ENCODE peak calls at places on chromosome 7, in four cellular contexts. N is uterus, A is K562, B is right lobe of liver. C is an unnamed sample.

GRCh38 chr7:156028521-156028920 is 216.3 kb upstream of the SHH start:
- DNase-seq in B (no peak), N (no peak), A (no peak), C (peak)

GRCh38 chr7:35390146-35390545 is 136.2 kb upstream of the TBX20 start:
- DNase-seq in B (no peak), A (no peak), N (no peak), C (no peak)

GRCh38 chr7:45088821-45089313 is at the start of gene NACAD:
- DNase-seq in A (peak), N (peak), B (no peak), C (no peak)

GRCh38 chr7:92057375-92057774 is 76.9 kb downstream of the CYP51A1 start:
- DNase-seq in N (no peak), A (no peak), B (no peak), C (no peak)

GRCh38 chr7:100673942-100674431 is 447 bp downstream of the GNB2 start:
- DNase-seq in B (peak), N (peak), A (peak), C (no peak)

GRCh38 chr7:46515844-46516590 is 594.9 kb upstream of the IGFBP3 start:
- DNase-seq in B (no peak), A (no peak), N (no peak), C (no peak)

GRCh38 chr7:12581897-12582296 is 11.4 kb downstream of the SCIN start:
- DNase-seq in A (no peak), N (no peak), B (no peak), C (no peak)

GRCh38 chr7:105307163-105307672 is 81.5 kb downstream of the SRPK2 start:
- DNase-seq in N (no peak), B (no peak), A (no peak), C (no peak)

GRCh38 chr7:157019718-157020451 is 9.4 kb upstream of the MNX1 start:
- DNase-seq in A (no peak), B (no peak), N (no peak), C (no peak)

GRCh38 chr7:103694304-103694703 is 248.3 kb upstream of the SLC26A5 start:
- DNase-seq in A (no peak), B (no peak), N (no peak), C (no peak)

GRCh38 chr7:80583901-80584300 is 54.5 kb upstream of the CD36 start:
- DNase-seq in A (no peak), B (no peak), N (no peak), C (no peak)

GRCh38 chr7:131735151-131735550 is 178.7 kb upstream of the PODXL start:
- DNase-seq in A (no peak), N (no peak), B (no peak), C (no peak)

GRCh38 chr7:112580717-112581435 is 100.1 kb downstream of the LSMEM1 start:
- DNase-seq in B (no peak), A (no peak), N (no peak), C (no peak)

GRCh38 chr7:128217030-128217805 is 23.9 kb upstream of the LEP start:
- DNase-seq in A (peak), N (no peak), B (peak), C (no peak)

GRCh38 chr7:127391591-127392181 is 822 bp downstream of the ZNF800 start:
- DNase-seq in A (peak), N (no peak), B (peak), C (no peak)

GRCh38 chr7:51304729-51305128 is 11.9 kb downstream of the COBL start:
- DNase-seq in B (no peak), N (no peak), A (no peak), C (peak)

GRCh38 chr7:36788814-36789470 is 64.6 kb upstream of the AOAH start:
- DNase-seq in B (no peak), A (no peak), N (no peak), C (peak)

GRCh38 chr7:47636693-47637175 is 54.8 kb upstream of the TNS3 start:
- DNase-seq in N (no peak), B (no peak), A (no peak), C (no peak)

GRCh38 chr7:147607151-147607800 is 983.3 kb upstream of the C7orf33 start:
- DNase-seq in N (no peak), A (no peak), B (no peak), C (no peak)

GRCh38 chr7:137846588-137847417 is at the start of gene DGKI:
- DNase-seq in N (no peak), B (no peak), A (no peak), C (no peak)

GRCh38 chr7:148299335-148299734 is 291.2 kb upstream of the C7orf33 start:
- DNase-seq in B (peak), N (no peak), A (no peak), C (no peak)

GRCh38 chr7:78039791-78040776 is 241.5 kb downstream of the PHTF2 start:
- DNase-seq in A (peak), B (peak), N (no peak), C (no peak)

GRCh38 chr7:41297167-41297566 is 405.7 kb downstream of the INHBA start:
- DNase-seq in N (no peak), B (no peak), A (no peak), C (no peak)

DNA sequence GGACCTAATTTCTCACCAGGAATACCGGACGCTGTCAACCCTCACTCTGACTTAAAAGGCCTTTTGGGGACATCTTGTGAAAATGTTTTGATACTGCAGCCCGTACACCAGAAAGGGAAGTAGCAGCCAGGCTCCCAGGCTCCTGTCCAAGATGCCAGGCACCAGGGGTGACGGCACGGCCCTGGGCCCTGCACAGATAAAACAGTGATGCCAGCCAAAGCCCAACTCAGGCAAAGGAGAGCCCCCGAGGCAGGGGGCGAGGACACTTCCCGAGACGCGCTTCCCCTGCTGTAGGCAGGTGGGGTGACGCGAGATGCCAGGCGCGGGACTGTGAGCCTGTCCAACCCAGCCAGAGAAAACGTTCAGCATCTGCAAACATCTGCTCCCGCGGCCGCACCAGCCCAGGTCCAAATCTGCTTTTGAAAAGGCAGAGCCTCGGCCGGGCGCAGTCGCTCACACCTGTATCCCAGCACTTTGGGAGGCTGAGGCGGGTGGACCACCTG is 15.7 kb downstream of the ZFAND2A start:
- DNase-seq in A (no peak), B (peak), N (no peak), C (no peak)
- TF ChIP-seq CTCF in A (peak), B (peak), N (no peak), C (peak)

DNA sequence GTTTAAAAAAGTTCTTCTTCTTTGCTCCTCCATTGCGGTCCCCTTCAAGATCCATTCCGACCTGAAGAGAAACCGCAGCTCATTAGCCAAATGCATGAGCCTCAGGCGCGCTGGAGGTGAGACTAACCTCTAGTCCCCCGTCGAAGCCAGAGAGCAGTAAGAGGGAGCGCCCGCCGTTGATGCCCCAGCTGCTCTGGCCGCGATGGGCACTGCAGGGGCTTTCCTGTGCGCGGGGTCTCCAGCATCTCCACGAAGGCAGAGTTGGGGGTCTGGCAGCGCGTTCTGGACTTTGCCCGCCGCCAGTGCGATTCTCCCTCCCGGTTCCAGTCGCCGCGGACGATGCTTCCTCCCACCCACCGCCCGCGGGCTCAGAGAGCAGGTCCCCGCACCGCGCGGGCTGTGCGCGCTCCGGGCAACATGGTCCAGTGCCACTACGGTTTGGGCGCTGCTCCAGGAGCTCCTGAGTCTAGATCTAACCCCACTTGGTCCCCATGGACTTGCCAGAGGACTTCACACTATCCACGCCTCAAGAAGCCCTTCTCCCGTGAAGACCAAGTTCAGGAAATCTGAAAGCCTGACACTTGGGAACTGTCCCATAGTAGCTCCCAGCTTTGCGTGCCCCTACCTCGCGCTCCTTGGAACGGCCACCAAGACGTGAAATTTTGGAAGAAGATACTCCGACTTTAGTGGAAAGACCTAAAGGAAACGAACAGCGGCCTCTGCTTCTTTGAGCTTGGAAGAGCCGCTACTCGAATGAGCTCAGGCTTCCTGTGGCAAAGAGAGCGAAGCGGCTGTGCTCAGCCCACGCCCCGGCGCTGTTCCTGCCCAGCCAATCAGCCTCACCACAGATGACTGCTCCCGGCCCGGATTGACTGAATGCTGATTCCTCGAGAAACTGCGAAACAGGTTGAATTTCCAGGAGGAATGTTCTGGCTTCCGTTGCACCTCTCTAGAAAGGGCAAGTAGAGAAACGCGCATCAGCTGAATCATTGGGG is at the start of gene ABCB1:
- DNase-seq in A (peak), N (peak), B (peak), C (no peak)
- TF ChIP-seq POLR2A in A (no peak), N (peak), B (peak), C (no peak)

GRCh38 chr7:37921340-37921805 is 933 bp downstream of the EPDR1 start:
- DNase-seq in B (peak), A (peak), N (peak), C (no peak)
- TF ChIP-seq CTCF in B (no peak), A (peak), N (no peak), C (no peak)

DNA sequence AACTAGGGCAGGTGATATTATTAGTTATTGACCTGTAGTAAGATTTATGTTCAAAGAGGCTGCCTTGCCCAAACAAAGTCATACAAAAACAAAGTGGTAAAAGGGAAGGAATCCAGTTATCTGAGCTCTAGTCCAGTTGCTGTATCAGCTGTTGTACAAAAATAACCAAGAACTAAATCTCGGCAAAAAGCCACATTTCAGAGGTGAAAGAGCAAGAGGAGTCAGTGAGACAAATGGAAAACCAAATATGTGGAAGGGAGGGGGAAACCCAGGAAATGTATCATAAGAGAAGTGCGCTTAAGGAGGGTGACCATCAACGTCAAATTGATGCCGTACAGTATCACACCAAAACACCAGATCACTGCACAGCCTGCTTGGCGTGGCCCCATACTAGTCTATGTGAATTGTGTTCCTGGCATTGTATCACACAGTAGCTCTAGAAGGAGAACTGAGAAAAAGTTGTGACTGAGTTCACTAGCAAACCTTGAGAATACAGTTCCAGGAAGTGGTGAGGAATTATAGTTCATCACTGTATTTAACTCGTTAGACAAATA is 6.4 kb downstream of the AGBL3 start:
- DNase-seq in N (peak), B (no peak), A (no peak), C (no peak)
- TF ChIP-seq POLR2A in N (no peak), B (no peak), A (no peak), C (no peak)

GRCh38 chr7:82740246-82740848 is 296.8 kb upstream of the CACNA2D1 start:
- DNase-seq in A (peak), B (peak), N (no peak), C (no peak)
- TF ChIP-seq CTCF in A (peak), B (peak), N (no peak), C (no peak)

GRCh38 chr7:540997-541396 is 21.4 kb upstream of the PDGFA start:
- DNase-seq in N (no peak), A (no peak), B (no peak), C (no peak)

GRCh38 chr7:539731-540411 is 20.2 kb upstream of the PDGFA start:
- DNase-seq in B (no peak), N (no peak), A (no peak), C (no peak)

GRCh38 chr7:540579-540978 is 20.9 kb upstream of the PDGFA start:
- DNase-seq in N (no peak), A (no peak), B (no peak), C (no peak)

GRCh38 chr7:537911-538634 is 18.4 kb upstream of the PDGFA start:
- DNase-seq in A (no peak), N (peak), B (no peak), C (no peak)

DNA sequence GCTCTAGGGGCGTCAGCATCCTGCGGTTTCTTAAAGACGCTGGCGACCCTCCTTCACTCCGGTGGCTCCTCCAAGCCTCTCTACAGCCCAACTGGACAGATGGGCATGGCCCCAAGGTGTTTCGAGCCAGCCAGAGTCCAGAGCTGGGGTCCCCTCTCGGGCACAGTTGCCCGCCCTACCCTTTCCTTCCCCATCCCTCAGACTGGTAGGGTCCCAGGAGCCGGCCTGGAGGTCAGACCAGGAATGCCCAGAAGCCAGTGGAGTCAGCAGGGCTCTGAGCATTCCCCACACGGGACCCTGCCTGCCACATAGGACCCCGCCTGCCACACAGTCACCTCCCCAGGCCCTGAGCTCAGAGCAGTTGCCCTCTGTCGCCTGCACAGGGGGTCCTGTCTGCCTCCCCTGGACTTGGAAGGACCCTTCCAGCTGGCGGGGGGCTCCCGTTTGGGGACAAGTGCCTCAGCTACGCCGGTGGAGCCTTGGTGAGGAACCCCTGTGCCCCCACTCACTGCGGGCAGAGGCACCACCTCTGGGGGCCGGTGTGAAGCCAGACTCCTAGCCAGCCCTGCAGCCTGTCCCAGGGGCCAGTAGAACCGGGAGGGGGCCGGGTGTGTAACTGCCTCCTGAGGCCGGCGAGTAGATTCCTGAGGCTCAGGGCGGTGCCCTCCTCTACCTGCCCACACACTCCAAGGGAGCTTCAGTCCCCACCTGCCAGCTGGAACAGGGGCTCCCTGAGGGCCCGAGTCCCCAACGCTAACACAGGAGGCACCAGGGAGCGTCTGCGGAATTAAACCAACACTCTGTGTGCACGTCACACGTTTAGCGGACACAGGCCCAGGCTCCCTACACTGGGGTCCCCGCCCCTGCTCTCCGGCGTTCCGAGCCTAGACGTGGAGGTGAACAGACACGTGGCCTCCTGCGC is 19.4 kb upstream of the PDGFA start:
- DNase-seq in A (no peak), B (no peak), N (no peak), C (no peak)
- TF ChIP-seq POLR2A in A (no peak), B (no peak), N (no peak), C (no peak)